ENCODE peak calls at places on chromosome 7, in four cellular contexts. N, W, I and U are unnamed samples.

GRCh38 chr7:71974611-71975010 is 437.5 kb downstream of the CALN1 start:
- DNase-seq in I (no peak), W (no peak), N (no peak), U (no peak)

GRCh38 chr7:21253740-21254687 is 173.9 kb upstream of the SP4 start:
- DNase-seq in I (no peak), N (no peak), W (peak; percentile 72), U (peak; percentile 77)

GRCh38 chr7:50268223-50268622 is 36.3 kb upstream of the IKZF1 start:
- DNase-seq in N (no peak), W (no peak), I (no peak), U (no peak)

GRCh38 chr7:39615350-39615975 is 7.9 kb upstream of the RALA start:
- DNase-seq in I (no peak), W (no peak), N (no peak), U (no peak)

GRCh38 chr7:82975811-82976468 is 186.7 kb downstream of the PCLO start:
- DNase-seq in N (no peak), I (no peak), W (no peak), U (no peak)

GRCh38 chr7:106618480-106618879 is 42.5 kb downstream of the CCDC71L start:
- DNase-seq in W (no peak), N (no peak), I (no peak), U (no peak)

GRCh38 chr7:47483604-47484273 is 98.2 kb downstream of the TNS3 start:
- DNase-seq in I (no peak), N (no peak), W (no peak), U (no peak)

GRCh38 chr7:92135100-92135429 is 788 bp upstream of the CYP51A1 start:
- DNase-seq in I (no peak), W (no peak), N (no peak), U (no peak)

GRCh38 chr7:130150587-130150986 is 54.6 kb downstream of the TMEM209 start:
- DNase-seq in I (no peak), N (no peak), W (no peak), U (no peak)

GRCh38 chr7:105707967-105708580 is 126.8 kb upstream of the EFCAB10 start:
- DNase-seq in N (no peak), W (no peak), I (no peak), U (no peak)

GRCh38 chr7:56009695-56010094 is 41.5 kb downstream of the PSPH start:
- DNase-seq in I (no peak), W (no peak), N (no peak), U (peak; percentile 8)

GRCh38 chr7:14016950-14017349 is 27.5 kb upstream of the ETV1 start:
- DNase-seq in W (no peak), N (no peak), I (no peak), U (no peak)

GRCh38 chr7:154853727-154854095 is 149.2 kb downstream of the PAXIP1 start:
- DNase-seq in I (no peak), W (no peak), N (no peak), U (no peak)

GRCh38 chr7:94741179-94741578 is 85.2 kb upstream of the SGCE start:
- DNase-seq in N (no peak), I (no peak), W (no peak), U (no peak)

GRCh38 chr7:132125096-132125495 is 451.2 kb downstream of the PLXNA4 start:
- DNase-seq in W (no peak), I (peak; percentile 32), N (no peak), U (no peak)

GRCh38 chr7:39911167-39911566 is 38.9 kb upstream of the CDK13 start:
- DNase-seq in N (no peak), I (no peak), W (no peak), U (no peak)

GRCh38 chr7:37508063-37508462 is 59.4 kb upstream of the ELMO1 start:
- DNase-seq in W (no peak), I (no peak), N (no peak), U (no peak)

GRCh38 chr7:26187380-26188290 is 12.9 kb downstream of the HNRNPA2B1 start:
- DNase-seq in W (no peak), I (no peak), N (no peak), U (no peak)

GRCh38 chr7:102061354-102061945 is 225.2 kb upstream of the SH2B2 start:
- DNase-seq in I (peak; percentile 36), N (no peak), W (no peak), U (no peak)

GRCh38 chr7:115740043-115740442 is 290.5 kb downstream of the TFEC start:
- DNase-seq in I (no peak), N (no peak), W (no peak), U (no peak)

GRCh38 chr7:17787257-17787656 is 153.0 kb downstream of the SNX13 start:
- DNase-seq in W (no peak), N (no peak), I (no peak), U (no peak)

GRCh38 chr7:132618956-132619305 is 42.7 kb upstream of the PLXNA4 start:
- DNase-seq in N (no peak), I (no peak), W (no peak), U (no peak)

GRCh38 chr7:82713506-82713905 is 269.9 kb upstream of the CACNA2D1 start:
- DNase-seq in W (no peak), N (no peak), I (no peak), U (no peak)

GRCh38 chr7:93179173-93179572 is 31.0 kb upstream of the SAMD9L start:
- DNase-seq in W (no peak), N (no peak), I (no peak), U (no peak)

GRCh38 chr7:7554021-7554432 is 12.7 kb upstream of the MIOS start:
- DNase-seq in N (no peak), I (no peak), W (no peak), U (no peak)

GRCh38 chr7:71775648-71776047 is 636.5 kb downstream of the CALN1 start:
- DNase-seq in W (no peak), I (no peak), N (no peak), U (no peak)

GRCh38 chr7:2864999-2865670 is 21.0 kb upstream of the GNA12 start:
- DNase-seq in I (peak; percentile 85), N (peak; percentile 62), W (peak; percentile 63), U (peak; percentile 84)

GRCh38 chr7:13989138-13989943 is at the start of gene ETV1:
- DNase-seq in N (peak; percentile 63), I (peak; percentile 79), W (peak; percentile 48), U (peak; percentile 76)

GRCh38 chr7:111853231-111853990 is 291.1 kb upstream of the IMMP2L start:
- DNase-seq in W (no peak), I (no peak), N (no peak), U (no peak)

GRCh38 chr7:64887756-64888508 is 15.1 kb upstream of the ZNF273 start:
- DNase-seq in I (peak; percentile 63), W (peak; percentile 62), N (no peak), U (peak; percentile 31)

GRCh38 chr7:22234247-22234646 is 122.7 kb downstream of the RAPGEF5 start:
- DNase-seq in N (no peak), I (no peak), W (no peak), U (no peak)

GRCh38 chr7:128422856-128423255 is 13.1 kb upstream of the IMPDH1 start:
- DNase-seq in W (no peak), I (no peak), N (peak; percentile 67), U (no peak)

GRCh38 chr7:139747662-139748372 is 30.0 kb downstream of the HIPK2 start:
- DNase-seq in W (no peak), I (no peak), N (no peak), U (no peak)

GRCh38 chr7:73893342-73894101 is 32.6 kb downstream of the TMEM270 start:
- DNase-seq in I (peak; percentile 87), N (peak; percentile 85), W (no peak), U (no peak)

DNA sequence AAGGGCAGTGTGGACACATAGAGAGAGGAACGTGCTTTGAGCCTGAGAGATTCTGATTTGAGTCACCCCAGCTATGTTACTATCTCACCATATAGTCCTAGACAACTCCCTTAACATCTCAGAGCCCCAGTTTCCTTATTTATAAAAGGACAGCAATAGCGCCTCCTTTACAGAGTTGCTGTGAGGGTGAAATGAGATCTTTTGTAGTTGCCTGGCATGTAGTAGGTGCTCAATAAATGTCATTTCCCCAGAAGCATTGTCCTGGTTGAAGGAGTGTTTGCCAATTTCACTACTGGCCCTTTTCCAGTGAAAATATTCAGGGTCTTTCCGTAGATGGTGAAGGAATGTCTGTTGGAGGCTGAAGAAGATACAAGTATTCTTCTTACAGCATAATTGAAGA is 51.3 kb upstream of the FAM180A start:
- DNase-seq in I (no peak), N (no peak), W (no peak), U (no peak)
- TF ChIP-seq CTCF in I (no peak), N (no peak), W (no peak), U (no peak)

GRCh38 chr7:149664666-149665065 is 108.7 kb downstream of the ZNF467 start:
- DNase-seq in W (no peak), I (no peak), N (no peak), U (no peak)

GRCh38 chr7:149670288-149670687 is 103.1 kb downstream of the ZNF467 start:
- DNase-seq in I (peak; percentile 87), N (peak; percentile 18), W (no peak), U (no peak)

GRCh38 chr7:149666360-149666905 is 107.0 kb downstream of the ZNF467 start:
- DNase-seq in W (no peak), N (no peak), I (no peak), U (no peak)

GRCh38 chr7:149673006-149673405 is 100.4 kb downstream of the ZNF467 start:
- DNase-seq in I (no peak), W (no peak), N (no peak), U (no peak)

GRCh38 chr7:149669121-149669818 is 104.1 kb downstream of the ZNF467 start:
- DNase-seq in N (no peak), W (no peak), I (no peak), U (no peak)
- TF ChIP-seq CTCF in N (peak; percentile 49), W (no peak), I (no peak), U (peak; percentile 22)

GRCh38 chr7:124667754-124668153 is 97.8 kb downstream of the GPR37 start:
- DNase-seq in W (no peak), N (no peak), I (no peak), U (no peak)
- TF ChIP-seq CTCF in W (no peak), N (no peak), I (no peak), U (no peak)

GRCh38 chr7:30744075-30744417 is 7.9 kb upstream of the INMT start:
- DNase-seq in N (no peak), W (no peak), I (no peak), U (no peak)

GRCh38 chr7:30741289-30741688 is 10.6 kb upstream of the INMT start:
- DNase-seq in N (no peak), W (no peak), I (no peak), U (no peak)

GRCh38 chr7:30740417-30741181 is 11.3 kb upstream of the INMT start:
- DNase-seq in W (peak; percentile 86), N (peak; percentile 74), I (peak; percentile 83), U (peak; percentile 92)

GRCh38 chr7:30745251-30745650 is 6.7 kb upstream of the INMT start:
- DNase-seq in N (no peak), W (no peak), I (no peak), U (no peak)

DNA sequence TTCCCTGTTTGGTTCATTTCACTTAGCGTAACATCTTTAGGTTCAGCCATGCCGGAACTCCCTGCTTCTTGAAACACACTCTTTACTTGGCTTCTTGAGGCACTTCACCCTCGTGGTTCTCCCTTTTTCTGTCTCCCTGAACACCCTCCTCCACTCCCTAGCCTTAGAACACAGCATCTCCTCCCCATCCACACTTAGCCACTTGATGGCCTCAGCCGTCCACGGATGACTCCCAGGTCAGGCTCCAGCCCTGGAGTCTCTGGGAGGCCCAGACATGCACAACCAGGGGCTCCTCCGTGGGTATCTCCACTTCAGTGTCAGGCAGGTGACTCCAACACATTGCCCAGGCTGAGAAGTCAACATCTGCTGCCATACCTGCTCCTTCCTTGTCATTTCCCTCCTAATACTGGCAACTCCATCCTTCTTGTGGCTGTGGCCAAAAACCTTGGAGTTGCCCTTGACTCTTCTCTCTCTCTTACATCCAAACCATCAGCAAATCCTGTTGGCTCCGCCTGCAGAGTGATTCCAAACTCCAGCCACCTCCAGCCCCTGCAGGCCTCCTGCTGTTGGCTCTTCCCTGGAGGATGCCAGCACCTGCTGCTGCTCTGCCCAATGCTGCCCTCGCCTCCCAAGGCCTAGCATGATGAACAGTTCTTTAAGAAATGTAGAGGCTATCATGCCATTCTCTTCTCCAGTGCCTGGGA is 8.4 kb upstream of the INMT start:
- DNase-seq in N (peak; percentile 50), W (peak; percentile 55), I (no peak), U (peak; percentile 49)
- TF ChIP-seq CTCF in N (peak; percentile 69), W (no peak), I (no peak), U (no peak)